ENCODE peak calls at places on chromosomes 11 and 22, in seven cellular contexts. J is mesenchymal stem cell, L is neuronal stem cell, D is IMR-90, U is trophoblast cell, T is H1, B is mesendoderm. S is an unnamed sample.

GRCh38 chr11:28966951-28967350 is 858.8 kb downstream of the METTL15 start:
- DNase-seq in B (no peak), U (no peak), J (no peak), D (peak), T (no peak), L (no peak), S (no peak)

GRCh38 chr11:123060265-123061000 is 1.5 kb downstream of the HSPA8 start:
- DNase-seq in U (no peak), B (no peak), L (no peak), J (no peak), D (no peak), T (no peak), S (no peak)

GRCh38 chr11:47536925-47537324 is 16.0 kb downstream of the CELF1 start:
- DNase-seq in J (no peak), B (no peak), L (no peak), U (no peak), T (no peak), D (no peak), S (no peak)

GRCh38 chr11:111327908-111328624 is 29.7 kb downstream of the POU2AF3 start:
- DNase-seq in U (peak), D (no peak), T (no peak), B (peak), J (no peak), L (no peak), S (peak)

GRCh38 chr22:20963201-20964052 is 3.6 kb upstream of the AIFM3 start:
- DNase-seq in B (no peak), L (no peak), U (no peak), D (no peak), T (no peak), J (no peak), S (no peak)

GRCh38 chr11:116875194-116875593 is 37.8 kb upstream of the APOA1 start:
- DNase-seq in T (no peak), D (no peak), J (no peak), U (no peak), L (no peak), B (no peak), S (no peak)

GRCh38 chr11:130050272-130050671 is 19.4 kb upstream of the APLP2 start:
- DNase-seq in U (peak), D (peak), L (no peak), J (peak), B (peak), T (no peak), S (no peak)

GRCh38 chr11:120174866-120175265 is 36.0 kb upstream of the OAF start:
- DNase-seq in L (no peak), D (no peak), B (no peak), U (no peak), T (no peak), J (no peak), S (no peak)

GRCh38 chr11:119266517-119267255 is 50.2 kb downstream of the MCAM start:
- DNase-seq in D (peak), U (no peak), B (no peak), L (no peak), J (no peak), T (no peak), S (no peak)

GRCh38 chr22:32754413-32755041 is 47.0 kb upstream of the TIMP3 start:
- DNase-seq in T (no peak), U (peak), L (no peak), J (peak), B (no peak), D (peak), S (no peak)

GRCh38 chr11:22922672-22923071 is 62.4 kb upstream of the CCDC179 start:
- DNase-seq in L (no peak), J (no peak), B (peak), D (no peak), T (no peak), U (no peak), S (no peak)

GRCh38 chr22:39624501-39624821 is 53.9 kb downstream of the CACNA1I start:
- DNase-seq in D (no peak), L (no peak), T (no peak), B (no peak), U (no peak), J (no peak), S (no peak)

GRCh38 chr11:129968611-129969419 is 33.8 kb downstream of the PRDM10 start:
- DNase-seq in B (no peak), J (no peak), T (no peak), L (no peak), U (no peak), D (no peak), S (no peak)

GRCh38 chr11:86193297-86194095 is 51.1 kb upstream of the EED start:
- DNase-seq in T (peak), U (peak), D (peak), B (peak), J (peak), L (peak), S (peak)

GRCh38 chr22:29988719-29989118 is 91.5 kb upstream of the HORMAD2 start:
- DNase-seq in T (no peak), B (no peak), L (no peak), J (peak), U (no peak), D (peak), S (no peak)

GRCh38 chr11:63699906-63700305 is 18.6 kb downstream of the RTN3 start:
- DNase-seq in T (no peak), L (no peak), D (no peak), J (no peak), U (peak), B (peak), S (no peak)

GRCh38 chr11:95284057-95285052 is 53.4 kb upstream of the SESN3 start:
- DNase-seq in B (no peak), D (no peak), U (peak), L (no peak), T (no peak), J (no peak), S (no peak)

GRCh38 chr11:42806191-42806590 is 505.6 kb upstream of the API5 start:
- DNase-seq in D (no peak), U (no peak), T (no peak), L (no peak), J (no peak), B (no peak), S (no peak)

GRCh38 chr11:2166091-2166851 is 5.3 kb upstream of the INS start:
- DNase-seq in L (no peak), D (no peak), U (peak), T (no peak), B (peak), J (no peak), S (peak)

GRCh38 chr22:37228106-37229011 is 15.7 kb downstream of the RAC2 start:
- DNase-seq in D (peak), B (no peak), U (no peak), L (no peak), J (peak), T (no peak), S (no peak)

GRCh38 chr11:112584674-112585073 is 324.0 kb upstream of the PLET1 start:
- DNase-seq in D (no peak), B (peak), T (peak), U (peak), L (no peak), J (no peak), S (peak)

GRCh38 chr11:97548280-97548679 is 1158.5 kb downstream of the JRKL start:
- DNase-seq in D (no peak), L (no peak), J (no peak), T (no peak), B (peak), U (no peak), S (no peak)

GRCh38 chr11:113859665-113860064 is 15.7 kb downstream of the USP28 start:
- DNase-seq in D (no peak), B (peak), U (no peak), L (no peak), J (no peak), T (no peak), S (no peak)

GRCh38 chr11:76320929-76321328 is 60.0 kb downstream of the THAP12 start:
- DNase-seq in D (no peak), U (no peak), J (no peak), T (no peak), B (no peak), L (no peak), S (no peak)

GRCh38 chr22:20494978-20495860 is at the start of gene KLHL22:
- DNase-seq in U (peak), J (peak), B (peak), D (peak), L (peak), T (no peak), S (peak)

GRCh38 chr11:134531331-134532135 is 119.5 kb upstream of the B3GAT1 start:
- DNase-seq in D (no peak), B (no peak), T (no peak), J (no peak), L (no peak), U (no peak), S (peak)

GRCh38 chr11:7057641-7058040 is 31.2 kb upstream of the RBMXL2 start:
- DNase-seq in T (no peak), D (no peak), B (no peak), U (no peak), J (no peak), L (no peak), S (no peak)

GRCh38 chr11:64686466-64687175 is 36.4 kb downstream of the NRXN2 start:
- DNase-seq in U (no peak), T (no peak), J (no peak), L (no peak), B (no peak), D (peak), S (no peak)

GRCh38 chr11:120599816-120600420 is 88.4 kb downstream of the GRIK4 start:
- DNase-seq in D (no peak), B (no peak), U (no peak), T (no peak), L (no peak), J (no peak), S (no peak)

GRCh38 chr11:117146521-117146920 is 2.4 kb downstream of the PAFAH1B2 start:
- DNase-seq in U (peak), B (peak), T (no peak), D (peak), L (no peak), J (peak), S (no peak)

GRCh38 chr11:23021287-23021863 is 161.1 kb upstream of the CCDC179 start:
- DNase-seq in J (peak), B (peak), D (peak), T (peak), U (peak), L (peak), S (no peak)

GRCh38 chr22:38873469-38874411 is 1.7 kb upstream of the CBX6 start:
- DNase-seq in J (no peak), U (peak), T (no peak), D (no peak), L (no peak), B (peak), S (no peak)

GRCh38 chr11:121754603-121755002 is 301.8 kb upstream of the SORL1-AS1 start:
- DNase-seq in L (no peak), T (no peak), D (peak), B (no peak), U (no peak), J (no peak), S (no peak)

GRCh38 chr11:119729581-119730346 is 764 bp upstream of the NECTIN1 start:
- DNase-seq in T (no peak), J (peak), U (peak), D (peak), L (peak), B (peak), S (peak)

DNA sequence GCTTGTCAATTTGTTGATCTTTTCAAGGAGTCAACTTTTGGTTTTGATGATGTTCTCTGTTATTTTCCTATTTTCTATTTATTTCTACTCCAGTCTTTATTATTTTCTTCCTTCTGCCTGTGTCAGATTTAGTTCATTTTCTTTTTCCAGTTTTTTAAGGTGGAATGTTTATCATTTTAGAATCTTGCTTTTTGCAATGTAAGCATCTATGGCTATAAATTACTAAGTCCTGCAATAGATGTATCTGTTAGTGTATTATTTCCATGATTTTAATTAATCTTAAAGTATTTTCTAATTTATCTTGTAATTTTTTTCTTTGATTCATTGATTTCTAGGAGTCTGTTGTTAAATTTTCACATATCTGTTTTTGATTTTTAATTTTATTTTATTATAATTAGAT is 81.7 kb downstream of the ARHGAP8 start:
- DNase-seq in B (no peak), J (no peak), D (no peak), L (no peak), U (no peak), T (no peak), S (no peak)
- H3K23ac ChIP-seq in B (no peak), J (no peak), D (no peak), L (no peak), U (no peak), T (no peak), S (no peak)

GRCh38 chr11:32478277-32478731 is 43.0 kb upstream of the WT1 start:
- DNase-seq in U (no peak), B (no peak), T (no peak), D (no peak), J (no peak), L (no peak), S (no peak)
- H3K18ac ChIP-seq in U (no peak), B (no peak), T (no peak), D (no peak), J (no peak), L (no peak), S (no peak)

DNA sequence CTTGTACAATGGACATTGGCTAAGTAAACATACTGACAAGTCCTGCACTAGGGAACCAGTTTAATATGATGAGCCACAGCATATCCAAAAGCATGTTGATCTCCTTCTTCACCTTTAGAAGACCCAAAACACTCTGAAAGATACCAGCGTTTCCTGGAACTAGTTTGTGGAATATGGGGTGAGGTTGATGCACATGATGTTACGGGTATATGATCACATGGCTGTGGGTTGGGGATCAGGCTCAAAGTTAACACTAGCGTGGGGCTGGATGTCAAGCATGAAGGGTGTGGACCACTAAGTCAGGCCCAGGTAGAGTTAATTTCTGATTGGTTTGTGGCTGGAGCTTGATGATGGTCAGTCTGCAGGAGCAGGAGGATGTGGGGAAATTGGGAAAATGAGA is 9.0 kb downstream of the IGLL5 start:
- DNase-seq in B (no peak), T (no peak), J (no peak), U (no peak), D (no peak), L (no peak), S (no peak)
- H3K23ac ChIP-seq in B (no peak), T (no peak), J (no peak), U (no peak), D (no peak), L (no peak), S (no peak)

GRCh38 chr22:22164541-22165272 is 79.9 kb upstream of the VPREB1 start:
- DNase-seq in L (no peak), B (peak), U (no peak), J (no peak), T (no peak), D (no peak), S (no peak)

GRCh38 chr22:22158965-22159364 is 85.6 kb upstream of the VPREB1 start:
- DNase-seq in D (no peak), J (no peak), L (no peak), U (no peak), T (no peak), B (no peak), S (no peak)

GRCh38 chr22:22158207-22158816 is 86.3 kb upstream of the VPREB1 start:
- DNase-seq in L (no peak), D (no peak), J (no peak), U (no peak), B (no peak), T (no peak), S (no peak)

GRCh38 chr22:22159384-22159783 is 85.2 kb upstream of the VPREB1 start:
- DNase-seq in J (no peak), U (no peak), L (no peak), B (no peak), T (no peak), D (no peak), S (no peak)

GRCh38 chr22:22161924-22162851 is 82.4 kb upstream of the VPREB1 start:
- DNase-seq in U (no peak), B (no peak), J (no peak), T (no peak), L (no peak), D (no peak), S (no peak)
- H3K18ac ChIP-seq in U (no peak), B (no peak), J (no peak), T (no peak), L (no peak), D (no peak), S (no peak)

DNA sequence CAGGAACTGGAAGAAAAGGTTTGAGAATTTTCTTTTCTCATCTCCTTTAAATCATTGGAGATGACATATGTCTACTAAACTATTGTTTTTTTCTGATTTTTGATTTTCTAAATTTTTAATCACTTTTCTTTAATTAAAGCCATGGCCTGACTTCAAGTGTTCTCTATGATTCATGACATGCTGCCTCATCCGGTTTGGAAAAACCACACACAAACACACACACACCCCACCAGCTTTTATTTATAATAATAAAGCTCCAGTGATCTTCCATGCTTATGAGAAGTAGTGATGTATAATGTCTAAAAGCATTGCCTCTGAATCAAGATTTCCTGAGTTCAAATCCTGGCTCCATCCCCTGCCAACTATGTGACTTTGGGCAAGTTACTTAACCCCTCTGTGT is 179.2 kb downstream of the SPON1 start:
- DNase-seq in T (no peak), U (no peak), J (no peak), L (no peak), D (no peak), B (no peak), S (no peak)
- H3K23ac ChIP-seq in T (no peak), U (no peak), J (no peak), L (no peak), D (no peak), B (no peak), S (no peak)

GRCh38 chr11:60841797-60842687 is at the start of gene CCDC86:
- DNase-seq in D (peak), J (peak), T (peak), U (peak), L (peak), B (peak), S (peak)

GRCh38 chr11:60838132-60838531 is 3.8 kb upstream of the CCDC86 start:
- DNase-seq in J (peak), T (no peak), U (no peak), L (no peak), B (peak), D (peak), S (peak)

GRCh38 chr11:60844045-60844869 is 2.3 kb downstream of the CCDC86 start:
- DNase-seq in L (no peak), J (peak), D (peak), U (no peak), B (no peak), T (no peak), S (no peak)

GRCh38 chr11:60842688-60843605 is 1.0 kb downstream of the CCDC86 start:
- DNase-seq in T (no peak), D (no peak), L (no peak), J (no peak), U (no peak), B (no peak), S (no peak)

DNA sequence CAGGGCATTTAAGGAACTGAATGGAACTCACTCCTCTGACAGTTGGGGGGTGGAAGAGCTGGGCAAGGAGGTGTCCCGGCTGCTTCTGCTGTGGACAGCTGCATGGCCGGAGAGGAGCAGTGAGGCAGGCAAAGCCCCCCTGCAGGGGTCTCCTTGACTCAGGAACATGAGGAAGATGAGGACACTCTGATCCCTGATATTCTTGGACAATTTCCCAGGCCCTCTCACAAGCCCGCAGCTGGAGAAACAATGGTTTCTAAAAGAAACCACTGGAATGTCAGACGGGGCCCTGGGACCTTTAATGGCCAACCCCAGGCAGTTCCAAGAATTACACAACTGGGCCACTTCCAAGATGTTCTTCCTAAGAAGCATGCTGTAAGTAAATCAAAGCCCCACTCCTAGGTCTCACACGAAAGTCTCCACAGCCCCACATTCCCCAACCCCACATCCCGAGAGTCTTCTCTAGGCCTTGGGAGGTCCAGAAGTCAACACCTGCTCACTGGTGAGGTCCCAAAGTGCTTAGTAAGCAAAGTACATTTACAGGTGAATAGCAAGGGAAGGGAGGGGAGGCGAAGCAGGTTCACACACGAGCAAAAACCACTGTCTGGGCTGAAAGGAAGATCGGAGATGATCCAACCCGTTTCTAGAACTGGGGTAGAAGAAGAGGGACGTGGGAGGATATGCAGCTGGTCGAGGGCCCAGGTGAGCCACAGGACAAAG is 1.0 kb upstream of the CCDC86 start:
- DNase-seq in B (no peak), L (no peak), T (no peak), D (peak), J (peak), U (no peak), S (no peak)
- H3K18ac ChIP-seq in B (no peak), L (no peak), T (peak), D (peak), J (peak), U (no peak), S (no peak)

GRCh38 chr22:48578138-48579034 is 1249.3 kb downstream of the BRD1 start:
- DNase-seq in D (no peak), B (no peak), U (no peak), J (no peak), T (no peak), L (no peak), S (no peak)
- H3K23ac ChIP-seq in D (no peak), B (no peak), U (no peak), J (no peak), T (no peak), L (no peak), S (no peak)

GRCh38 chr11:70207531-70208131 is 4.5 kb downstream of the FADD start:
- DNase-seq in L (no peak), U (no peak), D (no peak), T (no peak), J (no peak), B (no peak), S (no peak)

GRCh38 chr11:70205766-70206165 is 2.7 kb downstream of the FADD start:
- DNase-seq in J (no peak), L (no peak), T (no peak), B (peak), D (no peak), U (no peak), S (no peak)

GRCh38 chr11:70206226-70206785 is 3.2 kb downstream of the FADD start:
- DNase-seq in T (no peak), B (no peak), U (no peak), L (no peak), D (no peak), J (no peak), S (no peak)

GRCh38 chr11:70205049-70205725 is 2.1 kb downstream of the FADD start:
- DNase-seq in U (no peak), D (peak), B (peak), T (no peak), J (peak), L (no peak), S (no peak)

DNA sequence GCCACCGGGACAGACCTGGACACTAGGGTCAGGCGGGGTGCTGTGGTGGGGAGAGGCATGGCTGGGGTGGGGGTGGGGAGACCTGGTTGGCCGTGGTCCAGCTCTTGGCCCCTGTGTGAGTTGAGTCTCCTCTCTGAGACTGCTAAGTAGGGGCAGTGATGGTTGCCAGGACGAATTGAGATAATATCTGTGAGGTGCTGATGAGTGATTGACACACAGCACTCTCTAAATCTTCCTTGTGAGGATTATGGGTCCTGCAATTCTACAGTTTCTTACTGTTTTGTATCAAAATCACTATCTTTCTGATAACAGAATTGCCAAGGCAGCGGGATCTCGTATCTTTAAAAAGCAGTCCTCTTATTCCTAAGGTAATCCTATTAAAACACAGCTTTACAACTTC is 3.9 kb downstream of the FADD start:
- DNase-seq in B (no peak), J (no peak), D (no peak), L (no peak), U (no peak), T (no peak), S (no peak)
- H3K18ac ChIP-seq in B (no peak), J (no peak), D (no peak), L (no peak), U (no peak), T (no peak), S (no peak)

S was measured in H9.